ENCODE peak calls at places on chromosome 15, in four cellular contexts. P is renal cortical epithelial cell; T is fibroblast of mammary gland; E is stimulated activated naive CD8-positive, alpha-beta T cell treated with anti-CD3 and anti-CD28 coated beads, Interleukin-15, Interleukin-2, amounts not matched to agents 100 U/mL and 50 U/mL, for 24 hours. J is an unnamed sample.

GRCh38 chr15:37199546-37199945 is 99.2 kb upstream of the MEIS2 start:
- DNase-seq in E (no peak), T (no peak), P (no peak), J (no peak)

GRCh38 chr15:36844453-36845094 is 255.8 kb downstream of the MEIS2 start:
- DNase-seq in P (no peak), E (no peak), T (peak), J (no peak)

GRCh38 chr15:41961803-41962202 is 10.6 kb downstream of the EHD4 start:
- DNase-seq in E (no peak), P (no peak), T (no peak), J (peak)

GRCh38 chr15:32743411-32744145 is 25.8 kb downstream of the GREM1 start:
- DNase-seq in E (no peak), T (no peak), P (no peak), J (no peak)

GRCh38 chr15:64456634-64457108 is 3.7 kb upstream of the ZNF609 start:
- DNase-seq in P (no peak), T (no peak), E (no peak), J (no peak)

GRCh38 chr15:31660800-31661199 is 334.2 kb downstream of the KLF13 start:
- DNase-seq in T (no peak), E (no peak), P (no peak), J (no peak)

GRCh38 chr15:63050737-63051700 is 8.5 kb downstream of the TPM1 start:
- DNase-seq in P (peak), T (peak), E (no peak), J (peak)

GRCh38 chr15:81293728-81294500 is 30.0 kb downstream of the STARD5 start:
- DNase-seq in E (peak), P (no peak), T (no peak), J (no peak)

GRCh38 chr15:57496946-57497944 is 94.5 kb upstream of the MYZAP start:
- DNase-seq in E (no peak), T (no peak), P (no peak), J (no peak)

GRCh38 chr15:82044373-82045178 is 1.2 kb downstream of the MEX3B start:
- DNase-seq in T (peak), E (peak), P (no peak), J (peak)

GRCh38 chr15:76756371-76756770 is 148.8 kb downstream of the SCAPER start:
- DNase-seq in T (no peak), E (no peak), P (no peak), J (no peak)

GRCh38 chr15:48017747-48018146 is 103.0 kb upstream of the SLC24A5 start:
- DNase-seq in P (no peak), T (no peak), E (no peak), J (no peak)

GRCh38 chr15:41693757-41694156 is 33.6 kb downstream of the MGA start:
- DNase-seq in E (no peak), P (no peak), T (no peak), J (no peak)

GRCh38 chr15:55289011-55289572 is 521 bp downstream of the RAB27A start:
- DNase-seq in P (peak), E (peak), T (peak), J (peak)

GRCh38 chr15:63554337-63554927 is 42.8 kb upstream of the FBXL22 start:
- DNase-seq in P (peak), E (no peak), T (peak), J (no peak)

GRCh38 chr15:68674975-68675374 is 96.2 kb downstream of the CORO2B start:
- DNase-seq in P (peak), T (no peak), E (no peak), J (no peak)

GRCh38 chr15:88274534-88275460 is 18.3 kb upstream of the NTRK3 start:
- DNase-seq in P (peak), E (peak), T (peak), J (peak)

GRCh38 chr15:95277266-95277665 is 1045.9 kb downstream of the MCTP2 start:
- DNase-seq in E (no peak), T (peak), P (no peak), J (no peak)

GRCh38 chr15:90459368-90459767 is 70.4 kb upstream of the CRTC3 start:
- DNase-seq in T (no peak), E (no peak), P (no peak), J (no peak)

GRCh38 chr15:92625297-92625980 is 30.1 kb downstream of the FAM174B start:
- DNase-seq in P (peak), T (peak), E (no peak), J (no peak)

GRCh38 chr15:79811406-79812405 is 85.1 kb downstream of the MTHFS start:
- DNase-seq in T (peak), P (peak), E (no peak), J (no peak)

GRCh38 chr15:39251413-39252197 is 329.3 kb upstream of the THBS1 start:
- DNase-seq in P (no peak), T (no peak), E (peak), J (no peak)

GRCh38 chr15:89090791-89091666 is 2.8 kb downstream of the ABHD2 start:
- DNase-seq in E (peak), T (peak), P (peak), J (peak)

GRCh38 chr15:44219073-44219472 is 24.0 kb upstream of the FRMD5 start:
- DNase-seq in P (no peak), T (no peak), E (no peak), J (no peak)

GRCh38 chr15:30791239-30791638 is 112.5 kb upstream of the FAN1 start:
- DNase-seq in P (no peak), T (peak), E (peak), J (peak)

GRCh38 chr15:71715914-71716313 is 94.4 kb upstream of the NR2E3 start:
- DNase-seq in T (no peak), E (no peak), P (no peak), J (no peak)

GRCh38 chr15:50241684-50242450 is 23.7 kb downstream of the HDC start:
- DNase-seq in T (peak), P (peak), E (no peak), J (no peak)

GRCh38 chr15:79954659-79955058 is 16.3 kb downstream of the BCL2A1 start:
- DNase-seq in T (no peak), P (no peak), E (no peak), J (no peak)

GRCh38 chr15:70058642-70059360 is 38.9 kb downstream of the TLE3 start:
- DNase-seq in T (no peak), E (no peak), P (no peak), J (no peak)

J was measured in Caki2.